ENCODE peak calls at places on chromosomes 6 and 20, in four cellular contexts. T, R, K and W are unnamed samples.

GRCh38 chr6:7151381-7151780 is 43.6 kb downstream of the RREB1 start:
- DNase-seq in K (no peak), T (no peak), R (no peak), W (no peak)

GRCh38 chr20:59210186-59210585 is 46.6 kb downstream of the ZNF831 start:
- DNase-seq in R (no peak), T (no peak), K (no peak), W (no peak)

GRCh38 chr6:70973591-70973990 is 16.7 kb upstream of the B3GAT2 start:
- DNase-seq in T (no peak), K (no peak), R (peak), W (no peak)

GRCh38 chr6:24126586-24127192 is 674 bp downstream of the NRSN1 start:
- DNase-seq in R (peak), T (peak), K (peak), W (peak)

GRCh38 chr6:84967389-84967788 is 203.0 kb upstream of the TBX18 start:
- DNase-seq in K (peak), R (peak), T (peak), W (no peak)

GRCh38 chr6:50602191-50602810 is 111.0 kb upstream of the TFAP2D start:
- DNase-seq in T (no peak), R (peak), K (peak), W (peak)

GRCh38 chr6:161195418-161195817 is 78.4 kb downstream of the AGPAT4 start:
- DNase-seq in K (no peak), T (no peak), R (no peak), W (no peak)

GRCh38 chr20:24837721-24838456 is 111.2 kb upstream of the CST7 start:
- DNase-seq in K (no peak), T (no peak), R (peak), W (no peak)

GRCh38 chr6:137150072-137150471 is 23.4 kb downstream of the IL22RA2 start:
- DNase-seq in K (peak), R (no peak), T (no peak), W (no peak)

GRCh38 chr6:89432875-89433636 is at the start of gene ANKRD6:
- DNase-seq in R (peak), T (peak), K (peak), W (peak)

GRCh38 chr6:142030115-142030619 is 102.6 kb upstream of the GJE1 start:
- DNase-seq in T (no peak), K (no peak), R (no peak), W (no peak)

GRCh38 chr6:56255370-56255769 is 8.0 kb upstream of the COL21A1 start:
- DNase-seq in T (no peak), K (no peak), R (no peak), W (no peak)

GRCh38 chr20:62887860-62888239 is 26.2 kb upstream of the TCFL5 start:
- DNase-seq in K (no peak), T (no peak), R (peak), W (no peak)

GRCh38 chr20:4067600-4068261 is 52.4 kb upstream of the RNF24 start:
- DNase-seq in T (no peak), R (peak), K (no peak), W (no peak)

GRCh38 chr6:15755555-15755954 is 92.7 kb upstream of the DTNBP1 start:
- DNase-seq in R (peak), T (no peak), K (no peak), W (no peak)

GRCh38 chr6:3876131-3876530 is 27.0 kb downstream of the FAM50B start:
- DNase-seq in K (no peak), T (no peak), R (no peak), W (no peak)

GRCh38 chr20:33680681-33681080 is 5.5 kb downstream of the E2F1 start:
- DNase-seq in T (no peak), K (no peak), R (no peak), W (no peak)

GRCh38 chr6:25831532-25832306 is at the start of gene SLC17A1:
- DNase-seq in K (no peak), T (no peak), R (no peak), W (no peak)

GRCh38 chr20:3712279-3712873 is at the start of gene SIGLEC1:
- DNase-seq in T (peak), K (no peak), R (no peak), W (no peak)

GRCh38 chr20:34615477-34615876 is 57.0 kb downstream of the MAP1LC3A start:
- DNase-seq in K (no peak), T (no peak), R (peak), W (no peak)

GRCh38 chr6:9502991-9503761 is 911.7 kb downstream of the TFAP2A start:
- DNase-seq in K (no peak), R (peak), T (no peak), W (no peak)

GRCh38 chr20:39886650-39887190 is 802.3 kb downstream of the MAFB start:
- DNase-seq in R (no peak), T (peak), K (no peak), W (no peak)

GRCh38 chr20:38187512-38187911 is 22.4 kb upstream of the TGM2 start:
- DNase-seq in T (no peak), R (no peak), K (no peak), W (no peak)

GRCh38 chr6:158640519-158640918 is 4.0 kb downstream of the DYNLT1 start:
- DNase-seq in T (peak), R (no peak), K (no peak), W (no peak)

GRCh38 chr6:36826520-36827227 is 12.6 kb downstream of the CPNE5 start:
- DNase-seq in T (no peak), K (no peak), R (no peak), W (no peak)

GRCh38 chr6:36656441-36656840 is 22.1 kb upstream of the CDKN1A start:
- DNase-seq in K (no peak), T (no peak), R (peak), W (no peak)

GRCh38 chr20:57040924-57041323 is 225.5 kb downstream of the BMP7 start:
- DNase-seq in K (no peak), R (peak), T (no peak), W (no peak)

GRCh38 chr20:10433014-10433622 is 904 bp downstream of the MKKS start:
- DNase-seq in T (no peak), K (no peak), R (peak), W (no peak)

GRCh38 chr20:10434467-10434831 is 427 bp upstream of the MKKS start:
- DNase-seq in T (peak), K (peak), R (peak), W (peak)

GRCh38 chr20:10434832-10435812 is at the start of gene SLX4IP:
- DNase-seq in K (peak), T (peak), R (peak), W (peak)

GRCh38 chr20:10432079-10432478 is 1.9 kb downstream of the MKKS start:
- DNase-seq in R (no peak), T (no peak), K (no peak), W (no peak)

GRCh38 chr20:10433623-10434466 is at the start of gene MKKS:
- DNase-seq in R (peak), K (peak), T (peak), W (peak)
- TF ChIP-seq CTCF in R (no peak), K (peak), T (peak), W (peak)

GRCh38 chr20:9360427-9360826 is 154.0 kb upstream of the LAMP5 start:
- DNase-seq in T (no peak), R (no peak), K (no peak), W (no peak)
- TF ChIP-seq CTCF in T (no peak), R (no peak), K (no peak), W (no peak)

DNA sequence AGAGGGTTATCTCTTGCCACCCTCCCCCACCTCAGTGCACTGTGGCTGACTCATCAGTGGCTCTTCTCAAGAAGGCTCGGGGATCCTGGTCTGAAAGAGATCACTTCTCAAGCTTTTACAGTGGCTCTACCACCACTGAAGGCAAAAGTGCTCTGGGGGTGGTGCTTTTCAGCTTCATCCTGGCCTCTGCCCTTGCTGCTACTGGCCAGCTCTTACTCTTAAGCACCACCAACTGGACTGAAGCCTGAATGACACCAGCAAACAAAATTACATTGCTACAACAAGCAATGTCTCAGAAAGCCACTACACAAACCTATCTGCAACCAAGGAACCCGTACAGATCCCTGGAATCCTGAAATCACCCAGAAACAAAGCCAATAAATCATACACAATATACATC is 402.1 kb downstream of the EPHA7 start:
- DNase-seq in R (no peak), K (peak), T (no peak), W (no peak)
- TF ChIP-seq CTCF in R (no peak), K (peak), T (no peak), W (no peak)

DNA sequence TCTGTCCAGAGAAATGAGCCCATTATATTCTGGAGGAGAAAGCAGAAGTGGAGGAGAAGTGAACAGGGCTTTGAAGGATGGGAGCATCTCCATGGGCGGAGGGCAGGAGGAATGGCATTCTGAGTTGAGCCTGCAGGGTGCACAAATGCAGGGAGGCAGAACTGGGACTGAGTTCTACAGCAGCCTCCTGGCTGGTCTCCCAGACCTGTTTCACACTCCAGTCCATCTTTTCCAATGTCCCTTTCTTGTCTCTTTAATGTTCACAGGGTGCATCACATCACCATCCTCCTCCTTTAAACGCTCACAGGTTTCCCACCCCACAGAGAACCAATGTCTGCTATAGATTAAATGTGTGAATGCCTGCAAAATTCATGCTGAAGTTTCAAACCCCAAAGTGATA is 302.9 kb downstream of the PTPRT start:
- DNase-seq in T (no peak), R (no peak), K (no peak), W (no peak)
- TF ChIP-seq CTCF in T (no peak), R (no peak), K (no peak), W (no peak)

DNA sequence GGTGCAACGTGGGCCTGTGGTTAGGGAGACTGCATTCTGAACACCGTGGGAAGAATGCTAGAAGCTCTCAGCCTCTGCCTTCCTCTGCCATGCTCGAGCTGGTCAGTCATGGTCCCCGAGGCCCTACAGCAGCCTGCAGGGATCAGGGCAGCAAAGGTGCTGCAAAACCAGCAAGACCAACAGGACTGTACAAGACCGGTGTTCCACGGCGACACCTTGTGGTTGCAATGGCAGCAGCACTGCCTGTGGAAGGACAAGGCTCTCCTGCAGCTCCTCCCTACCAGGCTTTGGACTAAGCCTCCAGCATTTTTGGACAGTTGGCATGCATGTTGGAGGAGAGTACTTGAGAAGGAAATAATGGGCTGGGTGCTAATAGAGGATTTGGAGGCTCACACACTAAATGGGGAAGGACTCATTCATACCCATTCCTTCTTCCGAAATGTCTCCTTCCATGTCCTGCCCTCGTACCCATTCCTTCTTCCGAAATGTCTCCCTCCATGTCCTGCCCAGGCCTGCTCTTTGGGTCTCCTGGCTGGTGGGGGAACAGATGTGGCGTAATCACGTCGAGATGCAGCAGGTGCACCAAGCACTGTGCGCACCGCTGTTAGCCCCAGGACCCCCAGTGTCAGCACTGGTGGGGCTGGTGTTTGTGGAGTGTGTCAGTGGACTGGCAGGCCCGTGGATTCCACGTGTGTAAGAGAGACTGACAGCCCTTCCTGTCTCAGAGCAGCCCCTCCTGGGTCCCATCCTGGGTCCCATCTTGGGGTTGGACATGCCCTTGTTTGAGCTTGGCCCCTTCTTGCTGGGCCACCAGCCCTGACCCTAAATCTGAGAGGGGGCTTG is 18.6 kb upstream of the MYT1 start:
- DNase-seq in T (peak), K (no peak), R (no peak), W (no peak)
- TF ChIP-seq CTCF in T (no peak), K (peak), R (peak), W (no peak)

GRCh38 chr6:119539066-119539746 is 189.6 kb upstream of the MAN1A1 start:
- DNase-seq in T (no peak), K (no peak), R (no peak), W (no peak)
- TF ChIP-seq CTCF in T (no peak), K (no peak), R (no peak), W (no peak)

GRCh38 chr6:108944058-108944457 is 95.8 kb downstream of the ARMC2 start:
- DNase-seq in T (no peak), R (no peak), K (peak), W (no peak)
- TF ChIP-seq CTCF in T (no peak), R (no peak), K (peak), W (no peak)

DNA sequence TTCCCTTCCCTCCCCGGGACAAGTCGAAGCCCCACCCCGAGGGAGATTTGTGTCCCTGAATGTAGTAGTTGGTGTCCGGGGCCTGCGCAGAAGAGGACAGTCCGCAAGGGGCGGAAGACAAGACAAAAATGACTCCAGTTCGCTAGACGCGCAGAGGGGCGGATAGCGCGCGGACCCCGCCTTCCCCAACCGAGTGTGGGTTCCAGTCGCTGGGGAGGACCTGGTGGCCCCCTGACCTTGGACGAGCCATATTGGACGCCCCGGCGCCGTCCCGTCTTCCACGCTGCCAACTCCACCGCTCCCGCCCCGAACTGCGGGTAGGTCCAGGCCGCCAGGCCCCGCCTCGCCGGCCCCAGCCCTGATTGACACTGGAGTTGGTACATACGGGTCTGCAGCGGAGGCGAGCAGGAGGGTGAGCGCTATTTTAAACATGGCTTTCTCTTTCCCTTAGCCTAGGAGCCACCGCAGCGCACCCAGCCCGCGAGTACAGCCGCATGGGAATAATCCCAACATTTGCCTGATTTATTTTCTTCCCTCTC is 802 bp downstream of the HMGN3 start:
- DNase-seq in T (peak), R (peak), K (peak), W (peak)
- TF ChIP-seq CTCF in T (peak), R (peak), K (peak), W (no peak)